ENCODE peak calls at places on chromosomes 12 and 14, in four cellular contexts. C is K562, R is HCT116, A is GM12878. D is an unnamed sample.

GRCh38 chr12:74412607-74413230 is 124.9 kb upstream of the ATXN7L3B start:
- DNase-seq in R (peak), A (no peak), C (peak), D (no peak)

GRCh38 chr12:105425263-105426174 is 95.0 kb downstream of the C12orf75 start:
- DNase-seq in C (no peak), R (no peak), A (no peak), D (no peak)

GRCh38 chr12:23039834-23040233 is 414.9 kb downstream of the ETNK1 start:
- DNase-seq in R (no peak), A (no peak), C (no peak), D (no peak)

GRCh38 chr14:59189281-59189821 is 884 bp downstream of the DAAM1 start:
- DNase-seq in A (no peak), C (peak), R (no peak), D (no peak)

GRCh38 chr12:123033392-123034021 is 53.0 kb downstream of the ARL6IP4 start:
- DNase-seq in R (no peak), A (no peak), C (peak), D (no peak)

GRCh38 chr14:105527381-105528196 is 1.2 kb downstream of the TMEM121 start:
- DNase-seq in R (no peak), C (no peak), A (no peak), D (no peak)

GRCh38 chr14:53610947-53611346 is 345.7 kb downstream of the BMP4 start:
- DNase-seq in C (no peak), A (no peak), R (no peak), D (no peak)

GRCh38 chr12:93417967-93418480 is 23.7 kb downstream of the UBE2N start:
- DNase-seq in C (no peak), R (no peak), A (no peak), D (no peak)

GRCh38 chr12:87381747-87382146 is 647.5 kb downstream of the C12orf50 start:
- DNase-seq in R (no peak), A (no peak), C (no peak), D (no peak)

GRCh38 chr12:42281281-42281680 is 43.2 kb upstream of the YAF2 start:
- DNase-seq in C (no peak), R (no peak), A (no peak), D (no peak)

GRCh38 chr12:60269611-60270269 is 673.9 kb downstream of the SLC16A7 start:
- DNase-seq in C (no peak), R (no peak), A (no peak), D (no peak)

GRCh38 chr12:23083267-23083666 is 458.3 kb downstream of the ETNK1 start:
- DNase-seq in A (no peak), C (no peak), R (no peak), D (no peak)

GRCh38 chr12:119202544-119202943 is 23.8 kb downstream of the HSPB8 start:
- DNase-seq in A (no peak), R (no peak), C (no peak), D (no peak)

GRCh38 chr14:34711169-34711568 is 3.2 kb downstream of the CFL2 start:
- DNase-seq in C (no peak), A (peak), R (no peak), D (no peak)

GRCh38 chr12:99026332-99027116 is 381.4 kb downstream of the APAF1 start:
- DNase-seq in C (no peak), R (no peak), A (no peak), D (no peak)

GRCh38 chr12:4261655-4262054 is 11.9 kb upstream of the CCND2 start:
- DNase-seq in C (no peak), A (peak), R (no peak), D (no peak)

GRCh38 chr12:123816896-123817537 is 54.9 kb downstream of the DNAH10 start:
- DNase-seq in R (no peak), A (no peak), C (no peak), D (no peak)

GRCh38 chr14:50669441-50669986 is 1.4 kb upstream of the SAV1 start:
- DNase-seq in C (no peak), R (no peak), A (no peak), D (no peak)

GRCh38 chr12:26833692-26834168 is 736 bp upstream of the ITPR2 start:
- DNase-seq in C (peak), A (no peak), R (no peak), D (peak)

GRCh38 chr12:91663331-91663998 is 480.8 kb upstream of the DCN start:
- DNase-seq in A (no peak), R (no peak), C (no peak), D (no peak)

GRCh38 chr12:9711664-9712063 is 21.2 kb downstream of the CLECL1 start:
- DNase-seq in R (no peak), C (no peak), A (no peak), D (no peak)
- TF ChIP-seq SIN3A in R (no peak), C (no peak), A (no peak), D (no peak)

GRCh38 chr14:76938092-76938500 is 90.4 kb downstream of the IRF2BPL start:
- DNase-seq in R (no peak), A (no peak), C (no peak), D (no peak)
- TF ChIP-seq EGR1 in R (no peak), A (no peak), C (no peak), D (no peak)

DNA sequence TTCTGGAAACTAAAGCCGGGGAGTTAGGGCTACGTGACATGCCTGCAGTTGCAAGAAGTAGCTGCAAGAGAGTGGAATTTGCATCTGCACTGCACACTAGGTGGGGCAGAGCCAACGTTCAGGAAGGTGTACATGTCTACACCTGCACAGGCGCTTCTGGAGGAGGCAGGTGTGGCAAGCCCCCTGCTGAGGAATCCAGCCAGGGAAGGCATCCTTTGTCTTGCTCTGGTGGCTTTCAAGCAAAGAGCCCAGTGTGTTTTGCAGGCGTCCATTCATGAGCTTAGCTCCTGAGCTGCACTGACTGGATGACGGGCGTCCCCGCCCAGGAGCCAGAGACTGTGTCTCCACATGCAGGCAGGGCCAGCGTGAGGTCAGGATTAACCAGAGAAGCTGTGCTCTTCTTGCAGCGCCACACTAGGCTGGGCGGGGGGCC is 116.3 kb downstream of the ZFP36L1 start:
- DNase-seq in A (no peak), R (no peak), C (no peak), D (no peak)
- TF ChIP-seq SIN3A in A (no peak), R (no peak), C (no peak), D (no peak)

GRCh38 chr14:99601301-99601945 is 2.6 kb downstream of the CCDC85C start:
- DNase-seq in R (no peak), A (no peak), C (no peak), D (no peak)
- TF ChIP-seq EGR1 in R (no peak), A (no peak), C (peak), D (no peak)

GRCh38 chr12:95116341-95116740 is 42.9 kb upstream of the NR2C1 start:
- DNase-seq in R (no peak), C (no peak), A (no peak), D (no peak)

GRCh38 chr12:95114766-95115450 is 41.5 kb upstream of the NR2C1 start:
- DNase-seq in C (no peak), R (no peak), A (no peak), D (no peak)

GRCh38 chr12:95116773-95117172 is 43.4 kb upstream of the NR2C1 start:
- DNase-seq in R (peak), A (peak), C (no peak), D (no peak)

GRCh38 chr12:95117178-95117599 is 43.8 kb upstream of the NR2C1 start:
- DNase-seq in R (peak), C (peak), A (peak), D (no peak)

GRCh38 chr12:95115641-95116040 is 42.2 kb upstream of the NR2C1 start:
- DNase-seq in R (no peak), C (no peak), A (no peak), D (no peak)
- TF ChIP-seq SIN3A in R (no peak), C (no peak), A (no peak), D (no peak)

GRCh38 chr14:94821705-94822104 is 51.8 kb upstream of the GSC start:
- DNase-seq in A (no peak), R (no peak), C (no peak), D (no peak)

GRCh38 chr14:94819531-94819930 is 49.6 kb upstream of the GSC start:
- DNase-seq in C (no peak), A (no peak), R (no peak), D (no peak)

GRCh38 chr14:94827711-94828505 is 58.0 kb upstream of the GSC start:
- DNase-seq in R (no peak), C (no peak), A (no peak), D (no peak)

GRCh38 chr14:94826774-94827173 is 56.9 kb upstream of the GSC start:
- DNase-seq in R (no peak), A (no peak), C (no peak), D (no peak)

GRCh38 chr14:94823556-94824341 is 53.8 kb upstream of the GSC start:
- DNase-seq in C (peak), A (no peak), R (peak), D (no peak)
- TF ChIP-seq EGR1 in C (no peak), A (no peak), R (no peak), D (no peak)

GRCh38 chr12:111216387-111217159 is 152.3 kb downstream of the PHETA1 start:
- DNase-seq in C (no peak), R (no peak), A (no peak), D (no peak)
- TF ChIP-seq SIN3A in C (no peak), R (no peak), A (no peak), D (no peak)

D was measured in H1.